ENCODE peak calls at places on chromosomes 7 and 10, in seven cellular contexts. One of them, this sample, is unnamed. For H3K36me3, the result is how much of the 10 kb centered on the place peaks cover.

GRCh38 chr10:126122856-126123255 is 226.5 kb downstream of the FANK1 start:
- DNase-seq in osteoblast: no peak
- DNase-seq in naive thymus-derived CD4-positive, alpha-beta T cell: no peak
- DNase-seq in BE2C: no peak
- DNase-seq in lung: no peak
- DNase-seq in hepatocyte: no peak
- DNase-seq in CD8-positive, alpha-beta T cell: no peak
- DNase-seq in this sample: no peak

GRCh38 chr7:134174797-134175261 is 47.7 kb downstream of the LRGUK start:
- DNase-seq in osteoblast: peak
- DNase-seq in naive thymus-derived CD4-positive, alpha-beta T cell: no peak
- DNase-seq in BE2C: no peak
- DNase-seq in lung: no peak
- DNase-seq in hepatocyte: peak
- DNase-seq in CD8-positive, alpha-beta T cell: no peak
- DNase-seq in this sample: no peak

GRCh38 chr7:1227071-1227804 is 5.4 kb upstream of the UNCX start:
- DNase-seq in osteoblast: peak
- DNase-seq in naive thymus-derived CD4-positive, alpha-beta T cell: no peak
- DNase-seq in BE2C: no peak
- DNase-seq in lung: no peak
- DNase-seq in hepatocyte: no peak
- DNase-seq in CD8-positive, alpha-beta T cell: no peak
- DNase-seq in this sample: peak

GRCh38 chr10:69336952-69337311 is 58.6 kb downstream of the HK1 start:
- DNase-seq in osteoblast: peak
- DNase-seq in naive thymus-derived CD4-positive, alpha-beta T cell: no peak
- DNase-seq in BE2C: no peak
- DNase-seq in lung: no peak
- DNase-seq in hepatocyte: no peak
- DNase-seq in CD8-positive, alpha-beta T cell: no peak
- DNase-seq in this sample: no peak

GRCh38 chr10:121088524-121088923 is 237.4 kb downstream of the WDR11 start:
- DNase-seq in osteoblast: peak
- DNase-seq in naive thymus-derived CD4-positive, alpha-beta T cell: no peak
- DNase-seq in BE2C: peak
- DNase-seq in lung: no peak
- DNase-seq in hepatocyte: peak
- DNase-seq in CD8-positive, alpha-beta T cell: no peak
- DNase-seq in this sample: peak

GRCh38 chr7:140640727-140641531 is at the start of gene DENND2A:
- DNase-seq in osteoblast: peak
- DNase-seq in naive thymus-derived CD4-positive, alpha-beta T cell: no peak
- DNase-seq in BE2C: peak
- DNase-seq in lung: no peak
- DNase-seq in hepatocyte: peak
- DNase-seq in CD8-positive, alpha-beta T cell: no peak
- DNase-seq in this sample: peak

GRCh38 chr10:36469585-36469984 is 655.8 kb upstream of the ANKRD30A start:
- DNase-seq in osteoblast: peak
- DNase-seq in naive thymus-derived CD4-positive, alpha-beta T cell: no peak
- DNase-seq in BE2C: no peak
- DNase-seq in lung: no peak
- DNase-seq in hepatocyte: no peak
- DNase-seq in CD8-positive, alpha-beta T cell: no peak
- DNase-seq in this sample: no peak

GRCh38 chr7:11341285-11341944 is 367.7 kb downstream of the PHF14 start:
- DNase-seq in osteoblast: no peak
- DNase-seq in naive thymus-derived CD4-positive, alpha-beta T cell: no peak
- DNase-seq in BE2C: peak
- DNase-seq in lung: no peak
- DNase-seq in hepatocyte: peak
- DNase-seq in CD8-positive, alpha-beta T cell: no peak
- DNase-seq in this sample: no peak

GRCh38 chr10:5105626-5106025 is 11.4 kb downstream of the AKR1C3 start:
- DNase-seq in osteoblast: peak
- DNase-seq in naive thymus-derived CD4-positive, alpha-beta T cell: no peak
- DNase-seq in BE2C: no peak
- DNase-seq in lung: no peak
- DNase-seq in hepatocyte: no peak
- DNase-seq in CD8-positive, alpha-beta T cell: no peak
- DNase-seq in this sample: no peak

GRCh38 chr7:99894738-99895137 is 17.9 kb upstream of the OR2AE1 start:
- DNase-seq in osteoblast: no peak
- DNase-seq in naive thymus-derived CD4-positive, alpha-beta T cell: no peak
- DNase-seq in BE2C: no peak
- DNase-seq in lung: no peak
- DNase-seq in hepatocyte: no peak
- DNase-seq in CD8-positive, alpha-beta T cell: no peak
- DNase-seq in this sample: no peak

GRCh38 chr10:53904506-53905241 is 896.4 kb downstream of the PCDH15 start:
- DNase-seq in osteoblast: no peak
- DNase-seq in naive thymus-derived CD4-positive, alpha-beta T cell: no peak
- DNase-seq in BE2C: no peak
- DNase-seq in lung: no peak
- DNase-seq in hepatocyte: no peak
- DNase-seq in CD8-positive, alpha-beta T cell: no peak
- DNase-seq in this sample: no peak

GRCh38 chr7:81801532-81801931 is 31.7 kb upstream of the HGF start:
- DNase-seq in osteoblast: no peak
- DNase-seq in naive thymus-derived CD4-positive, alpha-beta T cell: no peak
- DNase-seq in BE2C: no peak
- DNase-seq in lung: no peak
- DNase-seq in hepatocyte: no peak
- DNase-seq in CD8-positive, alpha-beta T cell: no peak
- DNase-seq in this sample: no peak

DNA sequence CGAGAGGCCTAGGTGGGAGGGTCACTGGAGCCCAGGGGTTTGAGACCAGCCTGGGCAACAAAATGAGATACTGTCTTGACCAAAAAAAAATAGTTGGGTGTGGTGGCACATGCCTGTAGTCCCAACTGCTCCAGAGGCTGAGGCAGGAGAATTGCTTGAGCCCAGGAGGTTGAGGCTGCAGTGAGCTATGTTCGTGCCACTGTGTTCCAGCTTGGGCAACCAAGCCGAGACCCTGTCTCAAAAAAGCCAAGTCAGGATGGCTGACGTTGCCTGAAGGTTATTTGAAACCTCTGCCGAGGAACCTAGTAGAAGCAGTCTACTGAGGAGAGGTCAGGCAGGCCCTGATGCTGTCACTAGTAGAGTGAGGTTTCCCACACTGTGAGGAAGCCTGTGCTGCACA is 22.8 kb downstream of the DNAJB6 start:
- DNase-seq in osteoblast: no peak
- DNase-seq in naive thymus-derived CD4-positive, alpha-beta T cell: no peak
- DNase-seq in BE2C: no peak
- DNase-seq in lung: no peak
- DNase-seq in hepatocyte: no peak
- DNase-seq in CD8-positive, alpha-beta T cell: no peak
- DNase-seq in this sample: no peak
- H3K36me3 ChIP-seq in osteoblast: half or more
- H3K36me3 ChIP-seq in naive thymus-derived CD4-positive, alpha-beta T cell: under half
- H3K36me3 ChIP-seq in BE2C: half or more
- H3K36me3 ChIP-seq in lung: under half
- H3K36me3 ChIP-seq in hepatocyte: under half
- H3K36me3 ChIP-seq in CD8-positive, alpha-beta T cell: half or more
- H3K36me3 ChIP-seq in this sample: under half

DNA sequence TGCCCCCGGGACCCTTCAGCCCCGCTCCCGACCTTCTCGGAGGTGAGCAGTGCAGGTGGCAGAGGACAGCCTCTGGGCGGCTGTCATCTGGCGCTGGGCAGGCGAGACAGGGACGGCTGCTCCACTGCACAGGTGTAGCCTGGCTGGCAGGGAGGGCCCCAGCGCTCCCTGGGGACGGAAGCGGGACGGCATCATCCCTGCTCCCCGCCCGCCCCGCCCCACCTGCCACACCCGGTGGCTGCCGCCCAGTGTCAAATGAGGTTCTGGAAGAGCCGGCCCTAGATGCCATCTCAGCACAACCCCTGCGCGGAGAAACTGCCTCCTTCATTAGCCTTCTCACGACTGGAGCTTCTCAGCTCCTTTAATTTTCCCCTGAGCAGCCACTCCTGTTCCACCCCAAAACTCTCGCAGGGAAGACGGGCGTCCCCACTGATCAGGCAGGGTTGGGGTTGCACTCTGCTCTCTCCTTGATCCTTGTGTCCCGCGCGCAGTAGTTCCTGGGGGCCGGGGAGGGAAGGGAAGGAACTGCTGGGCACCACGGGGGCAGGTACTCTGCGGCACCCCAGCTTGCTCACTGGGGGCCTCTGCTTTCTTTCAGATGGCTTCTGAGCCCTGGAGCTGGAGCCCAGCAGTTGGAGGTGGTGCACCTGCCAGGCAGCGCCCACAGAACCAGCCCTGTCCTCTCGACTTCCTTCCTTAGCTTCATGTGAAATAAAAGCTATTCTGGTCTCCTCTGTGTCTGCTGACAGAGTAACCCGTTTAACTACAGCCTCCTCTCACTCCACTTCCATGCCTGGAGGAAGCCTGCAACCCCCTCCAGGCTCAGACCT is 12.0 kb downstream of the PLAC9 start:
- DNase-seq in osteoblast: peak
- DNase-seq in naive thymus-derived CD4-positive, alpha-beta T cell: peak
- DNase-seq in BE2C: no peak
- DNase-seq in lung: no peak
- DNase-seq in hepatocyte: no peak
- DNase-seq in CD8-positive, alpha-beta T cell: peak
- DNase-seq in this sample: peak
- H3K36me3 ChIP-seq in osteoblast: under half
- H3K36me3 ChIP-seq in naive thymus-derived CD4-positive, alpha-beta T cell: under half
- H3K36me3 ChIP-seq in BE2C: under half
- H3K36me3 ChIP-seq in lung: under half
- H3K36me3 ChIP-seq in hepatocyte: under half
- H3K36me3 ChIP-seq in CD8-positive, alpha-beta T cell: under half
- H3K36me3 ChIP-seq in this sample: under half

DNA sequence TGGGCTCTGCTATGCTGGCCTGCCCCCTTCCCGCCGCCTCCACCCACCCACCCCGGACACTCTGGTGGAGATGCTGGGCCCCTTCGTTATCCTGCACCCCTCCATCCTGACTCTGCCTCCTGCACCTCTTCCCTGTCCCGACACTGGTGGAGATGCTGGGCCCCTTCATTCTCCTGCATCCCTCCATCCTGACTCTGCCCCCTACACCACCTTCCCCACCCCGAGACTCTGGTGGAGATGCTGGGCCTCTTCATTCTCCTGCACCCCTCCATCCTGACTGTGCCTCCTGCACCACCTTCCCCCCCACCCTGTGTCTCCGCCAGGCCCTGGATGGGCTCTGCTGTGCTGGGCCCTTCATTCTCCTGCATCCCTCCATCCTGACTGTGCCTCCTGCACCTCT is 15.0 kb downstream of the IDI2 start:
- DNase-seq in osteoblast: no peak
- DNase-seq in naive thymus-derived CD4-positive, alpha-beta T cell: no peak
- DNase-seq in BE2C: no peak
- DNase-seq in lung: no peak
- DNase-seq in hepatocyte: no peak
- DNase-seq in CD8-positive, alpha-beta T cell: no peak
- DNase-seq in this sample: no peak
- H3K36me3 ChIP-seq in osteoblast: half or more
- H3K36me3 ChIP-seq in naive thymus-derived CD4-positive, alpha-beta T cell: under half
- H3K36me3 ChIP-seq in BE2C: half or more
- H3K36me3 ChIP-seq in lung: half or more
- H3K36me3 ChIP-seq in hepatocyte: under half
- H3K36me3 ChIP-seq in CD8-positive, alpha-beta T cell: half or more
- H3K36me3 ChIP-seq in this sample: half or more

GRCh38 chr10:110887560-110887959 is 15.8 kb downstream of the PDCD4 start:
- DNase-seq in osteoblast: no peak
- DNase-seq in naive thymus-derived CD4-positive, alpha-beta T cell: no peak
- DNase-seq in BE2C: no peak
- DNase-seq in lung: no peak
- DNase-seq in hepatocyte: no peak
- DNase-seq in CD8-positive, alpha-beta T cell: no peak
- DNase-seq in this sample: no peak
- H3K36me3 ChIP-seq in osteoblast: under half
- H3K36me3 ChIP-seq in naive thymus-derived CD4-positive, alpha-beta T cell: under half
- H3K36me3 ChIP-seq in BE2C: under half
- H3K36me3 ChIP-seq in lung: under half
- H3K36me3 ChIP-seq in hepatocyte: under half
- H3K36me3 ChIP-seq in CD8-positive, alpha-beta T cell: under half
- H3K36me3 ChIP-seq in this sample: under half

DNA sequence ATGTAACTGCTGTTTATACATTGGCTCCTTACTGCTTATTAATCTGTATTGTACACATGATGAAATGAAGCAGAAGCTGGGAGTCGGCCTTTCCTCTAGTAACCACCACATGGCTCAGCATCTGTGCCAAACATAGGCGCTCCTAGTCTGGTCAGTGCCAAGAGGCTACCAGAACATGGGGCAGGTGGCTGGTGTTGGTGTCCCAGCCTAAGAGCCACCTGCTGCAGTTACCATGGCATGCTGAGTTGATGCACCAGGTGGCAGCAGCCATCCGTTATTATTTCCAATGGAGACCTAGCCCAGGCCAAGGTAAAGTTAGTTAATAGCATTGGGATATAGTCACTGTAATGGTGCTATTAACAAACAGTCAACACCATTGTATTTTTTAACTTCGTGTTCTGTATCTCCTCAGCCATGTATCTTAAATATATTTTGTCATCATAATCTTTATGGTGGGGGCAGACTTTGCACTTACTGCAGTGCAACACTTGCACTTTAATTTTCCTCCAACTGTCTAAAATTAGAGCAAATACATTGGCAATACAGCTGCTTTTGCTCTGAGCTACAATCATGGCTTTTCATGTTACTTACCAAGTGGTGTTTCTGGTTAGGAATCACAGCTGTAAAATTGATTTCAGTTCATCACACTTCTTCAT is 33.1 kb downstream of the HBP1 start:
- DNase-seq in osteoblast: peak
- DNase-seq in naive thymus-derived CD4-positive, alpha-beta T cell: no peak
- DNase-seq in BE2C: peak
- DNase-seq in lung: no peak
- DNase-seq in hepatocyte: peak
- DNase-seq in CD8-positive, alpha-beta T cell: peak
- DNase-seq in this sample: peak
- H3K36me3 ChIP-seq in osteoblast: under half
- H3K36me3 ChIP-seq in naive thymus-derived CD4-positive, alpha-beta T cell: under half
- H3K36me3 ChIP-seq in BE2C: under half
- H3K36me3 ChIP-seq in lung: under half
- H3K36me3 ChIP-seq in hepatocyte: under half
- H3K36me3 ChIP-seq in CD8-positive, alpha-beta T cell: half or more
- H3K36me3 ChIP-seq in this sample: under half

This sample was measured in H7.